ENCODE peak calls at places on chromosomes 12 and 14, in eight cellular contexts. S is kidney epithelial cell; G is HL-60; Y is AG09309; F is fibroblast of pulmonary artery; C is effector memory CD4-positive, alpha-beta T cell; K is mucosa of descending colon; Q is BE2C. W is an unnamed sample.

GRCh38 chr14:101636081-101636560 is 74.8 kb downstream of the DIO3 start:
- DNase-seq in S (no peak), G (no peak), Y (no peak), K (no peak), Q (no peak), F (no peak), C (no peak), W (no peak)

GRCh38 chr14:74508292-74508731 is 14.7 kb downstream of the ISCA2 start:
- DNase-seq in K (peak), F (peak), Q (peak), Y (no peak), G (no peak), C (no peak), S (no peak), W (no peak)

GRCh38 chr14:50529288-50530179 is 2.8 kb downstream of the MAP4K5 start:
- DNase-seq in G (no peak), S (no peak), Q (no peak), C (no peak), Y (no peak), F (no peak), K (no peak), W (no peak)

GRCh38 chr14:77098470-77099353 is 654 bp downstream of the CIPC start:
- DNase-seq in Q (peak), F (no peak), S (no peak), C (no peak), K (peak), G (no peak), Y (no peak), W (no peak)

GRCh38 chr12:65672441-65672840 is 151.8 kb upstream of the HMGA2 start:
- DNase-seq in K (no peak), Q (no peak), Y (no peak), F (no peak), C (no peak), S (no peak), G (no peak), W (no peak)

GRCh38 chr12:114209852-114210251 is 196.1 kb downstream of the TBX5 start:
- DNase-seq in F (no peak), Y (no peak), S (no peak), K (no peak), G (no peak), C (no peak), Q (no peak), W (no peak)

GRCh38 chr14:100297320-100298300 is 8.6 kb downstream of the SLC25A29 start:
- DNase-seq in K (peak), C (no peak), S (no peak), G (peak), F (peak), Q (no peak), Y (peak), W (no peak)

GRCh38 chr14:101665478-101666078 is 95.9 kb upstream of the PPP2R5C start:
- DNase-seq in C (no peak), Y (peak), F (peak), Q (peak), S (peak), G (no peak), K (peak), W (no peak)

GRCh38 chr12:104462931-104463339 is 6.2 kb downstream of the CHST11 start:
- DNase-seq in Y (no peak), C (peak), Q (no peak), F (peak), S (no peak), K (no peak), G (no peak), W (no peak)

GRCh38 chr14:51539571-51540037 is 112.1 kb upstream of the FRMD6 start:
- DNase-seq in S (peak), G (no peak), Y (peak), C (no peak), K (no peak), Q (no peak), F (peak), W (peak)

GRCh38 chr14:53217283-53217994 is 64.3 kb upstream of the DDHD1 start:
- DNase-seq in F (peak), G (peak), Y (no peak), Q (peak), S (peak), K (peak), C (peak), W (no peak)

W was measured in amniotic stem cell.